ENCODE peak calls at places on chromosomes 16 and 17, in eight cellular contexts. Z is NCI-H2171 treated with DMSO at 0.1 percent for 48 hours; L is AML-193; B is foreskin fibroblast; D is AG04449; S is C1 segment of cervical spinal cord; T is naive B cell; R is CD8-positive, alpha-beta T cell. J is an unnamed sample.

GRCh38 chr16:85431431-85432124 is 181.5 kb upstream of the GSE1 start:
- DNase-seq in T (no peak), Z (peak; percentile 49), R (no peak), L (no peak), B (no peak), D (no peak), S (no peak), J (no peak)

GRCh38 chr16:67552476-67552875 is 9.8 kb upstream of the CTCF start:
- DNase-seq in S (no peak), D (no peak), T (no peak), R (no peak), Z (peak; percentile 97), L (no peak), B (no peak), J (peak; percentile 62)

GRCh38 chr16:75593825-75594820 is 27.9 kb downstream of the GABARAPL2 start:
- DNase-seq in S (no peak), L (no peak), B (peak; percentile 72), T (no peak), Z (peak; percentile 77), D (peak; percentile 26), R (no peak), J (peak; percentile 4)

GRCh38 chr17:15350777-15351486 is 9.5 kb upstream of the TEKT3 start:
- DNase-seq in S (no peak), D (no peak), T (no peak), Z (no peak), R (no peak), L (no peak), B (no peak), J (no peak)

GRCh38 chr17:78144146-78144719 is 2.0 kb upstream of the C17orf99 start:
- DNase-seq in Z (no peak), D (no peak), S (peak; percentile 57), R (no peak), B (peak; percentile 85), L (peak; percentile 99), T (no peak), J (peak; percentile 48)

GRCh38 chr16:10641953-10642949 is 52.5 kb downstream of the TEKT5 start:
- DNase-seq in T (no peak), S (no peak), B (no peak), L (no peak), D (no peak), Z (no peak), R (no peak), J (no peak)

GRCh38 chr17:45224671-45225050 is 3.0 kb downstream of the FMNL1 start:
- DNase-seq in S (no peak), Z (no peak), L (peak; percentile 11), B (no peak), D (no peak), T (no peak), R (no peak), J (no peak)

GRCh38 chr16:81692571-81692970 is 86.5 kb upstream of the PLCG2 start:
- DNase-seq in B (no peak), Z (no peak), T (no peak), S (no peak), D (no peak), R (no peak), L (no peak), J (no peak)

GRCh38 chr16:31301708-31302400 is 42.1 kb downstream of the ITGAM start:
- DNase-seq in D (no peak), R (no peak), B (no peak), Z (no peak), T (no peak), L (peak; percentile 97), S (no peak), J (no peak)

GRCh38 chr17:2945299-2945698 is 118.1 kb downstream of the OR1D5 start:
- DNase-seq in B (no peak), T (no peak), R (no peak), Z (no peak), S (no peak), L (no peak), D (no peak), J (no peak)